ENCODE peak calls at places on chromosomes 3 and 15, in five cellular contexts. S, H, V, T and F are unnamed samples.

GRCh38 chr15:37087050-37087691 is 13.2 kb downstream of the MEIS2 start:
- DNase-seq in H (no peak), T (no peak), V (no peak), S (no peak), F (no peak)

GRCh38 chr15:100114526-100114925 is 227.2 kb downstream of the ADAMTS17 start:
- DNase-seq in H (peak; percentile 68), T (no peak), V (no peak), S (no peak), F (no peak)

GRCh38 chr3:181302960-181303359 is 313.4 kb upstream of the DNAJC19 start:
- DNase-seq in H (no peak), T (no peak), V (no peak), S (no peak), F (peak; percentile 74)

GRCh38 chr3:107106316-107106715 is 270.9 kb upstream of the CCDC54 start:
- DNase-seq in S (no peak), V (no peak), H (no peak), T (no peak), F (no peak)

GRCh38 chr15:89115547-89115946 is 27.3 kb downstream of the ABHD2 start:
- DNase-seq in T (no peak), H (no peak), V (peak; percentile 89), S (peak; percentile 55), F (peak; percentile 76)

GRCh38 chr15:43903864-43904290 is 77.1 kb downstream of the WDR76 start:
- DNase-seq in V (peak; percentile 69), H (peak; percentile 33), T (peak; percentile 66), S (peak; percentile 83), F (no peak)

GRCh38 chr3:62587579-62588031 is 214.3 kb upstream of the FEZF2 start:
- DNase-seq in V (no peak), T (no peak), H (no peak), S (no peak), F (no peak)

GRCh38 chr3:134350861-134351311 is 23.4 kb downstream of the AMOTL2 start:
- DNase-seq in H (no peak), T (no peak), V (no peak), S (no peak), F (no peak)

GRCh38 chr3:79419222-79419621 is 348.6 kb downstream of the ROBO1 start:
- DNase-seq in T (no peak), S (no peak), H (no peak), V (no peak), F (no peak)